ENCODE peak calls at places on chromosome 19, in seven cellular contexts. M, O, N, K, V, E and S are unnamed samples.

GRCh38 chr19:46351241-46352041 is 4.6 kb downstream of the PPP5C start:
- DNase-seq in E (peak; percentile 43), K (no peak), V (no peak), O (no peak), M (no peak), N (peak; percentile 60), S (no peak)

GRCh38 chr19:5047251-5047935 is 78.5 kb downstream of the KDM4B start:
- DNase-seq in E (no peak), O (no peak), V (no peak), K (no peak), M (no peak), N (no peak), S (no peak)

GRCh38 chr19:46954502-46955004 is 65.1 kb upstream of the NPAS1 start:
- DNase-seq in O (no peak), K (no peak), M (no peak), N (no peak), V (no peak), E (no peak), S (no peak)

GRCh38 chr19:44455100-44455499 is 6.8 kb upstream of the ZNF229 start:
- DNase-seq in K (no peak), N (no peak), V (no peak), O (no peak), M (no peak), E (no peak), S (no peak)

GRCh38 chr19:11050323-11051114 is 38.7 kb upstream of the LDLR start:
- DNase-seq in V (no peak), O (no peak), K (no peak), E (no peak), M (no peak), N (no peak), S (no peak)

GRCh38 chr19:55440411-55441105 is 2.5 kb downstream of the SHISA7 start:
- DNase-seq in N (no peak), V (no peak), M (peak; percentile 60), K (no peak), E (no peak), O (no peak), S (no peak)

GRCh38 chr19:6058411-6059201 is 51.7 kb downstream of the RFX2 start:
- DNase-seq in N (no peak), K (no peak), V (no peak), M (no peak), E (no peak), O (no peak), S (no peak)

GRCh38 chr19:6087074-6087506 is 23.2 kb downstream of the RFX2 start:
- DNase-seq in K (no peak), O (no peak), M (peak; percentile 86), N (no peak), V (no peak), E (no peak), S (no peak)

GRCh38 chr19:28234637-28235036 is 978.3 kb downstream of the UQCRFS1 start:
- DNase-seq in M (no peak), V (peak; percentile 92), N (no peak), K (no peak), O (no peak), E (no peak), S (no peak)

GRCh38 chr19:50496189-50497029 is 14.6 kb downstream of the JOSD2 start:
- DNase-seq in K (no peak), V (peak; percentile 52), M (peak; percentile 81), O (peak; percentile 44), N (peak; percentile 57), E (no peak), S (peak; percentile 75)

GRCh38 chr19:407501-408440 is 1.2 kb downstream of the C2CD4C start:
- DNase-seq in O (no peak), E (no peak), M (no peak), N (no peak), V (no peak), K (no peak), S (no peak)

DNA sequence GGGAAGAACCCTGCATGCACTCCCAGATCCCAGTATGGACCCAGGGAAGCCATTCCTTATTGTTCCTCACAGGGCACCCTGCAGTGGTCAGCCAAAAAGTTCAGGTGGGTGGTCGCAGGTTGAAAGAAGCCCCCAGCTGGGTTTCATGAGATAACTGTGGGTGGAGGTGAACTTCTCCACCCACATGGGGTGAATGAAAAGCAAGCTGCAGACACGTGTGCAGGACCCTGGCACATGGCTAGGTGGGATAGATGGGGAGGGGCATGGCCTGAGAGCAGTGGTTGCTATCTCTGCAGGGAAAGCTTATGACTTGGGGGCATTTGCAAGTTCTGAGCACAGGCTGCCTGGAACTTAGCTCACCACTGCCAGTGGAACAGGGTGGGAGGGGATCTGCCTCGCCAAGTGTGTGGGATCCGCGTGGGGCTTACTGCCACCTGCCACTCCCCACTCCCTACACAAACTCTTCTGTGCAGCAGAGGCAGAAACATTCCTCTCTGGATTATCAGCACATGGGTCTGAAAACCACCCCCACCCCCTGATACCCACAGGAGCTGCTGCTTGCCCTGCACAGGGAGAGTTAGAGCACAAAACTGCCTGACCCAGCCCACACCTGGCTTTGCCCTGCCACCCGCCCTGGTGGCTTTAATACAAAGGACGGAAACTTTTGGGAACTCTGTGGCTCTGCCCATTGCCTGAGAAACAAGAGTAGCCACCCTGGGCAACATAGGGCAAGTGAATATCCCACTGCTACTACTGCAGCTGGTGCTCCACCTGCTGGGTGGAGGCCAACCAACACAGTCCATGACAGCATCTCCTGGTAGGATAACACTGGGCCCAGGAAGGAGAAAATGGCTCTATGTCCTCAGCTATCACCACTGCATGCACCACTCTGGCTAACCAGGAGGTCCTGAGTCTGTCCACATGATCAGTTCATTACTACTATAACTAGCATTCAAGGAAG is 24.4 kb downstream of the PLA2G4C start:
- DNase-seq in V (no peak), E (no peak), O (no peak), K (no peak), N (no peak), M (no peak), S (no peak)
- TF ChIP-seq CTCF in V (no peak), E (peak; percentile 8), O (no peak), K (no peak), N (no peak), M (peak; percentile 8), S (no peak)

DNA sequence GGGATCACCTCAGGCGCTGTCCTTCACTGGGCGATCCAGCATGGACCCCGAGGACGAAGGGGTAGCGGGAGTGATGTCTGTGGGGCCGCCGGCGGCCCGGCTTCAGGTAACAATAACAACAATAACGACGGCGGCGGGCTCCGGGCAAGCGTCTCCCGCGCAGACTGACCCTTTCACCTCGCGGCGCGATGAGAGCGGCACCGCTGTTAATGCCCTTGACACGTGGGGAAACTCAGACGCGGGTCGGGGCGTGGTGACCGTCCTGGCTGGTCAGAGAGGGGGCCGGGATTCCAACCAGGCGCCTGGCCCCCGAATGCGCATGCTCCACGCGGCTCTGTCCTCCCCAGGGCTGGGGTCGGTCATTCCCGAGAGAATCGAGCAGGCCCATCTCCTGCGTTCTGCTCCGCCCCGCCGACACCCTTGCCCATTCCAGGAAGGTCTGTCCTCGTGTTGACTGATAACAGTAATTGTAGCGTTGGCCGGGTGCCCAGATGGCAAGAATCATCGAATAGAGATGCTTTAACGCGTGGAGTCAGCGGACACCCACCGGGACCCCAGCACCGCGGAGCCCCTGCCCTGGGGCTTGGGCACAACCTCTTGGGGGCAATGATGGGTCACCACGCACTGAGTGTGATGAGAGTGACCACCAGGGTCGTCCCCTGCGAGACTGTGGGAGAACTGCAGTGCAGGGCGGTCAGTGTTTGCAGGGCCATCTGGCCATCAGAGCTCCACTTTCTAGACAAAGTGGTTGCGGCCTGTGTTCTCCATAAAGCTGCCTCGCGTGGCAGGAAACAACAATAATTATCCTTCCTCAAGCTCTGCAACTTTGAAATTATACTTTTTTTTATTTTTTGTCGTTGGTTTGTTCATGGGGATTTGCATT is 528 bp downstream of the ZNF8 start:
- DNase-seq in N (peak; percentile 71), V (peak; percentile 92), E (peak; percentile 48), O (peak; percentile 12), M (peak; percentile 82), K (peak; percentile 21), S (peak; percentile 89)
- TF ChIP-seq CTCF in N (no peak), V (no peak), E (no peak), O (no peak), M (no peak), K (no peak), S (no peak)

DNA sequence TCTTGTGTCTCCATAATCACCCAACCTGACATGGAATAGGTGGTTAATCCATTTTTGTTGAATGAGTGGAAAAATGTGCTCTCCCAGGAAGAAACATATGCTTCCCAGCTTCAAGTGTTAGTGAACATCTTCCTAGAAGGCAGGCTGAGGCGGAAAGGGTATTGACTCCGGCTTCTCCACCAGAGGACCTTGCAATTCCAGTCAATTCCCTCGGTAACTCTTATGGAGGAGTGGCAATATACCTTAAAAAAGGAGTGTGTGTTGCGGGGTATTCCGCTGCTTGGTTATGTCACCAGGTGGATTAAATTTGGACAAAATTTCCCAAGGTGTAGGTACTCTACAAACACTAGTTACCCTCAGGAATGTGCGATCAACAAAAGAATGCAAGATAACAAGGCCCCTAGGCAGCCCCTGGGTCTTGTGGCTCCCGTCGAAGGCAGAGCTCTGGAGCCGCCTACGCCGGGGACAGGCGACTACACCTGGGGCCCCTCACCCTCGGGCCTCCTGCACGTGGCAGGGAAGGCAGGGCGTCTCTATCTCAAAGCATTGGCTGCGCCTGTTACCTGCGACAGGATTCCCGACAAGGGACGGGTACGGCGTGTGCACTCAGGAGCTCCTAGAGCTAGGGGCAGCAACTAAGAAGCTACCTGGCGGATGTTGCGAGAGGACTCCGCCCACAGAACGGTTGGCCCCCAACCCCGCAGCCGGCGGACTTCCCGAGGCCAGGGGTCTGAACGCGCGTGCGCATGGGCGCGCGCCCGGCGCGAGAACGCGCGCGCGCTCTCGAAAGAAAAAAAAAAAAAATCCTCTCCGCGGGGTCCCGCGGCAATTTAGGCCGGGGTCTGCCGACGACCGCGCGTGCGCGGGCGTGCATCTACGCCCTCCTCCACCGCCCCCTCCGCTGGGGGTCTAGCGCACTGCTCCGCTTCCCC is at the start of gene WDR87:
- DNase-seq in N (peak; percentile 66), O (no peak), V (no peak), E (peak; percentile 21), K (no peak), M (peak; percentile 96), S (peak; percentile 33)
- TF ChIP-seq CTCF in N (no peak), O (no peak), V (no peak), E (peak; percentile 16), K (no peak), M (no peak), S (no peak)

DNA sequence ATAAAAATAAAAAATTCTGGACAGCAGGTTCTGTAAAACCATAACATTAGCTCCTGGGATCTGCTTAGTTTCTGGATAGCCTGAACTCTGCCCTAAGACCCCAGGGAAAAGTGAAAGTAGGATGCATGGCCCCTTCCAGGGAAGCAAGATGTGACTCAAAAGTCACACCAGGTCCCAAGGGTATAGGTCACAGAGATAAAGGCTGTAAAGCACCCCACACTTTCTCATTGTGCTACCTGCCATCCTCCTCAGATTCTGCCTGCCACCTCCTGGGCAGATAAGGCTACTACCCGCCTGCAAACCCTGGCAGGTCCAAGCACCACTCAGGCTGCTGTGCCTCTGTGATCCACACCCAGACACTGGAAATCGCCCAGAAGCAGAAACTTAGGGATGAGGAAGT is 20.6 kb downstream of the FFAR2 start:
- DNase-seq in E (no peak), O (no peak), K (no peak), M (peak; percentile 59), N (peak; percentile 75), V (peak; percentile 64), S (peak; percentile 18)
- TF ChIP-seq CTCF in E (peak; percentile 16), O (peak; percentile 15), K (no peak), M (peak; percentile 59), N (peak; percentile 72), V (peak; percentile 77), S (peak; percentile 61)

DNA sequence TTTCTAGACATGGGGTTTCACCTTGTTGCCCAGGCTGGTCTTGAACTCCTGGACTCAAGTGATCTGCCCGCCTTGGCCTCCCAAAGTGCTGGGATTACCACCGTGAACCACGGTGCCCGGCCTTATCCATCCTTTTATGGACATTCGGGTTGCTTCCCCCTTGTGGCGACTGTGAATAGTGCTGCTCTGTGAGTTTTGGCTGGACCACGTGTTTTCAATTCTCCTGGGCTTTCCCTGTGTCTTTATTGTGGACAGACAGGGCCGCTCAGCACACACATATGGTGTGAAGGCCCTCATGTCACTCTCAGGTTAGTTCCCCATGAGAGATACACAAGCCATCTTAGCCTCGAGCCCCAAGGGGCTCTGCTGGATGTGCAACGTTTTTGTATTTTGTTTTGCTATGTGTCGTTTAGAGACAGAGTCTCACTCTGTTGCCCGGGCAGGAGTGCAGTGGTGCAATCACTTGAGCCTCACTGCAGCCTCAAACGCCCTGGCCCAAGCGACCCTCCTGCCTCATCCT is 40.5 kb downstream of the MAU2 start:
- DNase-seq in O (peak; percentile 32), M (peak; percentile 85), N (peak; percentile 86), K (no peak), E (peak; percentile 81), V (peak; percentile 84), S (peak; percentile 68)
- TF ChIP-seq CTCF in O (peak; percentile 78), M (peak; percentile 79), N (peak; percentile 59), K (peak; percentile 79), E (peak; percentile 89), V (peak; percentile 80), S (peak; percentile 83)